ENCODE peak calls at places on chromosomes 2 and 18, in four cellular contexts. U is A549, P is Panc1, H is kidney. S is an unnamed sample. For H3K4me1, the result is how much of the 10 kb centered on the place peaks cover.

GRCh38 chr2:170582747-170583463 is 132.2 kb upstream of the SP5 start:
- DNase-seq in U (no peak), P (no peak), H (no peak), S (no peak)

GRCh38 chr2:27795868-27796277 is 24.4 kb downstream of the MRPL33 start:
- DNase-seq in U (no peak), P (no peak), H (no peak), S (no peak)

GRCh38 chr2:9847140-9847539 is 3.9 kb downstream of the TAF1B start:
- DNase-seq in U (no peak), P (no peak), H (no peak), S (no peak)

GRCh38 chr2:190405069-190405468 is 3.1 kb upstream of the MFSD6 start:
- DNase-seq in U (no peak), P (no peak), H (no peak), S (no peak)

GRCh38 chr2:407630-408029 is 119.7 kb upstream of the ALKAL2 start:
- DNase-seq in U (no peak), P (no peak), H (no peak), S (no peak)

GRCh38 chr2:42147641-42148274 is 21.4 kb upstream of the EML4 start:
- DNase-seq in U (no peak), P (no peak), H (no peak), S (peak)

GRCh38 chr2:219664958-219665357 is 37.5 kb downstream of the SLC4A3 start:
- DNase-seq in U (no peak), P (no peak), H (no peak), S (peak)

GRCh38 chr2:172087780-172088244 is 2.5 kb downstream of the DLX1 start:
- DNase-seq in U (no peak), P (no peak), H (no peak), S (no peak)

GRCh38 chr2:179974743-179975142 is 32.4 kb downstream of the CWC22 start:
- DNase-seq in U (no peak), P (no peak), H (no peak), S (no peak)

GRCh38 chr2:187920511-187920910 is 366.3 kb upstream of the TFPI start:
- DNase-seq in U (no peak), P (no peak), H (no peak), S (no peak)

GRCh38 chr2:217995741-217996141 is 7.1 kb downstream of the TNS1 start:
- DNase-seq in U (no peak), P (no peak), H (peak), S (peak)

GRCh38 chr2:101080214-101081068 is 70.7 kb downstream of the TBC1D8 start:
- DNase-seq in U (peak), P (no peak), H (no peak), S (no peak)

GRCh38 chr2:180494286-180494685 is 486.1 kb upstream of the UBE2E3 start:
- DNase-seq in U (no peak), P (no peak), H (no peak), S (no peak)

GRCh38 chr2:19073522-19073921 is 284.9 kb downstream of the OSR1 start:
- DNase-seq in U (peak), P (no peak), H (no peak), S (no peak)

GRCh38 chr2:222294996-222295367 is 3.8 kb downstream of the PAX3 start:
- DNase-seq in U (no peak), P (no peak), H (no peak), S (peak)

GRCh38 chr2:232838406-232838874 is 31.6 kb upstream of the SNORC start:
- DNase-seq in U (peak), P (no peak), H (no peak), S (no peak)

GRCh38 chr2:45027051-45027450 is 17.8 kb upstream of the SIX2 start:
- DNase-seq in U (no peak), P (no peak), H (no peak), S (no peak)

GRCh38 chr18:7871560-7872456 is 304.7 kb downstream of the PTPRM start:
- DNase-seq in U (peak), P (no peak), H (no peak), S (no peak)

GRCh38 chr2:182522930-182523541 is 96.2 kb upstream of the PDE1A start:
- DNase-seq in U (no peak), P (no peak), H (no peak), S (no peak)

GRCh38 chr2:149357058-149357457 is 26.7 kb downstream of the LYPD6 start:
- DNase-seq in U (no peak), P (no peak), H (no peak), S (no peak)

GRCh38 chr2:71474116-71474743 is 20.9 kb downstream of the DYSF start:
- DNase-seq in U (no peak), P (no peak), H (no peak), S (no peak)

GRCh38 chr2:65018141-65018582 is 29.0 kb downstream of the SLC1A4 start:
- DNase-seq in U (no peak), P (no peak), H (no peak), S (peak)

GRCh38 chr2:145484443-145485086 is 964.6 kb upstream of the ZEB2 start:
- DNase-seq in U (peak), P (peak), H (no peak), S (no peak)

GRCh38 chr18:68796936-68797690 is 767 bp upstream of the CCDC102B start:
- DNase-seq in U (no peak), P (no peak), H (no peak), S (peak)

GRCh38 chr2:62485780-62486765 is 19.9 kb downstream of the TMEM17 start:
- DNase-seq in U (no peak), P (no peak), H (no peak), S (no peak)

GRCh38 chr2:45963816-45964215 is 312.3 kb downstream of the PRKCE start:
- DNase-seq in U (peak), P (no peak), H (no peak), S (no peak)

GRCh38 chr18:67845035-67845434 is 328.5 kb upstream of the DSEL start:
- DNase-seq in U (no peak), P (no peak), H (no peak), S (no peak)

GRCh38 chr2:1491751-1492150 is 78.5 kb downstream of the TPO start:
- DNase-seq in U (no peak), P (no peak), H (no peak), S (no peak)

GRCh38 chr2:1492696-1493095 is 79.4 kb downstream of the TPO start:
- DNase-seq in U (no peak), P (no peak), H (no peak), S (no peak)

GRCh38 chr2:1494257-1494656 is 81.0 kb downstream of the TPO start:
- DNase-seq in U (no peak), P (no peak), H (no peak), S (no peak)

GRCh38 chr2:1494906-1495305 is 81.6 kb downstream of the TPO start:
- DNase-seq in U (no peak), P (no peak), H (no peak), S (no peak)

DNA sequence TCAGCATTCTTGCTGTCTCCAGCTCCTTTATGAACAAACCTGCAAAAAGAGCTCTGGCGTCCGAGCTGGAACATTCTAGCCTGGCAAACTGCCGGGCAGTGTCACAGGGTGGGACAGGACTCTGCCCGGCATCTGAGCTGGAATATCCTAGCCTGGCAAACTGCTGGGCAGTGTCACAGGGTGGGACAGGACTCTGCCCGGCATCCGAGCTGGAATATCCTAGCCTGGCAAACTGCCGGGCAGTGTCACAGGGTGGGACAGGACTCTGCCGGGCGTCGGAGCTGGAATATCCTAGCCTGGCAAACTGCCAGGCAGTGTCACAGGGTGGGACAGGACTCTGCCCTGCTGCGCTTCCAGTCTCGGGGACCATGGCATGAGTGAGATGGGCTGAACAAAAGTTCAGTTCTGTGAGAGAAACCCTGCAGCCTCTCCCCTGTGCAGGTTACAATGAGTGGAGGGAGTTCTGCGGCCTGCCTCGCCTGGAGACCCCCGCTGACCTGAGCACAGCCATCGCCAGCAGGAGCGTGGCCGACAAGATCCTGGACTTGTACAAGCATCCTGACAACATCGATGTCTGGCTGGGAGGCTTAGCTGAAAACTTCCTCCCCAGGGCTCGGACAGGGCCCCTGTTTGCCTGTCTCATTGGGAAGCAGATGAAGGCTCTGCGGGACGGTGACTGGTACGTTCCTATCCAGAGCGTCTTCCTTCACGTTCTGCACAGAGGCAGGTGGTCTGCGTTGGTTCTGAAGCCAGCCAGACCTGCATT is 80.3 kb downstream of the TPO start:
- DNase-seq in U (no peak), P (no peak), H (no peak), S (no peak)
- H3K4me3 ChIP-seq in U (no peak), P (no peak), H (no peak), S (no peak)

GRCh38 chr2:201248288-201248844 is 12.0 kb upstream of the CASP8 start:
- DNase-seq in U (no peak), P (no peak), H (no peak), S (no peak)
- H3K4me1 ChIP-seq in U (under half), P (under half), H (under half), S (under half)

GRCh38 chr2:202032841-202033316 is 776 bp upstream of the FZD7 start:
- DNase-seq in U (peak), P (no peak), H (peak), S (peak)

GRCh38 chr2:202030676-202031075 is 3.0 kb upstream of the FZD7 start:
- DNase-seq in U (no peak), P (no peak), H (no peak), S (no peak)

GRCh38 chr2:202033317-202034248 is at the start of gene FZD7:
- DNase-seq in U (peak), P (peak), H (peak), S (peak)

GRCh38 chr2:202034249-202035088 is 814 bp downstream of the FZD7 start:
- DNase-seq in U (peak), P (no peak), H (peak), S (peak)

GRCh38 chr2:202031261-202031986 is 2.2 kb upstream of the FZD7 start:
- DNase-seq in U (no peak), P (no peak), H (no peak), S (no peak)
- H3K27ac ChIP-seq in U (no peak), P (peak), H (no peak), S (no peak)

GRCh38 chr2:74414475-74414874 is 6.9 kb downstream of the C2orf81 start:
- DNase-seq in U (no peak), P (no peak), H (peak), S (no peak)
- H3K4me3 ChIP-seq in U (no peak), P (no peak), H (peak), S (peak)

GRCh38 chr2:69013837-69014796 is 1.1 kb downstream of the ANTXR1 start:
- DNase-seq in U (peak), P (no peak), H (no peak), S (no peak)
- H3K4me1 ChIP-seq in U (half or more), P (under half), H (under half), S (under half)

GRCh38 chr2:237596856-237597679 is 6.5 kb upstream of the RAB17 start:
- DNase-seq in U (no peak), P (no peak), H (peak), S (peak)
- H3K27ac ChIP-seq in U (peak), P (peak), H (no peak), S (no peak)

GRCh38 chr2:196160966-196161365 is 10.4 kb downstream of the STK17B start:
- DNase-seq in U (no peak), P (no peak), H (no peak), S (no peak)
- H3K4me3 ChIP-seq in U (no peak), P (no peak), H (no peak), S (no peak)

DNA sequence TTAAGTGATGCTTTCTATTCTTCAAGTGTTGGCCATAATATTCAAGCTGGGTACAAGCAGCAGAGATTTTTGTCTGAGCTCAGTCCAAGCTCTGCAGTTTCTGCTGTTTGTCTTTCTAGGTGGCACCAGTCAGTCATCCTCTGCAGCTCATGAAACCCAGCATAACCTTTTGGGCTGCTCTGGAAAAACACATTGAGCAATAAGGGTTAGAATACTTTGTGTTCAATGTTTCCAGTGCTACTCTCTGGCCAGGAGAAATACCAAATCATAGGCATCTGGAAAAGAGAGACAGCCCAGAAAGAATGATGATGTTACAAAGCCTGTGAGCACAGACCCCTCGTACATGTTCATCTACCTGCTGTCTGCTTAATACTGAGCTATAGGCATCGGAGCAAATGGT is 19.5 kb upstream of the WIPF1 start:
- DNase-seq in U (no peak), P (no peak), H (no peak), S (no peak)
- H3K4me1 ChIP-seq in U (half or more), P (under half), H (under half), S (under half)

S was measured in right cardiac atrium.